ENCODE peak calls at places on chromosome 1, in six cellular contexts. P is WTC11, G is fibroblast of pulmonary artery, J is endothelial cell, K is endodermal cell, N is hepatocyte. Y is an unnamed sample.

GRCh38 chr1:160061376-160062100 is 8.4 kb downstream of the KCNJ10 start:
- DNase-seq in G (no peak), P (peak; percentile 51), K (peak; percentile 65), N (no peak), J (no peak), Y (no peak)

GRCh38 chr1:67060811-67061218 is 6.9 kb upstream of the SLC35D1 start:
- DNase-seq in G (peak; percentile 98), K (no peak), N (peak; percentile 68), J (no peak), P (no peak), Y (no peak)

GRCh38 chr1:207962716-207963428 is 51.9 kb upstream of the CD34 start:
- DNase-seq in K (no peak), N (peak; percentile 45), J (no peak), P (peak; percentile 26), G (peak; percentile 36), Y (no peak)

GRCh38 chr1:20823879-20824278 is 36.8 kb upstream of the HP1BP3 start:
- DNase-seq in G (no peak), N (no peak), J (no peak), P (no peak), K (no peak), Y (no peak)

GRCh38 chr1:192550922-192551534 is 24.5 kb upstream of the RGS1 start:
- DNase-seq in G (peak; percentile 78), J (no peak), K (no peak), P (no peak), N (no peak), Y (no peak)

GRCh38 chr1:67322442-67322841 is 14.8 kb downstream of the IL12RB2 start:
- DNase-seq in J (no peak), P (no peak), G (no peak), N (no peak), K (no peak), Y (no peak)

GRCh38 chr1:7093297-7093696 is 308.0 kb downstream of the CAMTA1 start:
- DNase-seq in J (no peak), K (no peak), G (no peak), N (no peak), P (no peak), Y (no peak)

GRCh38 chr1:115764541-115764940 is 4.0 kb downstream of the CASQ2 start:
- DNase-seq in G (peak; percentile 42), N (peak; percentile 64), K (peak; percentile 74), J (peak; percentile 57), P (no peak), Y (no peak)

GRCh38 chr1:51418384-51418959 is 88.1 kb upstream of the TTC39A start:
- DNase-seq in K (no peak), J (no peak), G (no peak), P (no peak), N (no peak), Y (no peak)

GRCh38 chr1:206491592-206491991 is 15.7 kb upstream of the RASSF5 start:
- DNase-seq in N (no peak), G (no peak), K (no peak), J (no peak), P (no peak), Y (no peak)

GRCh38 chr1:26542781-26543443 is 13.4 kb downstream of the RPS6KA1 start:
- DNase-seq in P (no peak), N (no peak), K (no peak), G (no peak), J (no peak), Y (no peak)

GRCh38 chr1:24085546-24085945 is 26.4 kb downstream of the MYOM3 start:
- DNase-seq in P (no peak), K (no peak), N (no peak), G (no peak), J (no peak), Y (no peak)

GRCh38 chr1:55589656-55590297 is 374.6 kb upstream of the USP24 start:
- DNase-seq in G (peak; percentile 58), P (no peak), K (no peak), N (no peak), J (no peak), Y (no peak)
- TF ChIP-seq CTCF in G (no peak), P (no peak), K (no peak), N (no peak), J (no peak), Y (no peak)

GRCh38 chr1:90835661-90836344 is 118.7 kb upstream of the BARHL2 start:
- DNase-seq in P (peak; percentile 52), J (peak; percentile 15), G (no peak), K (peak; percentile 82), N (no peak), Y (no peak)
- TF ChIP-seq CTCF in P (no peak), J (no peak), G (no peak), K (no peak), N (no peak), Y (no peak)

GRCh38 chr1:203440780-203441179 is 34.8 kb upstream of the PRELP start:
- DNase-seq in G (peak; percentile 88), J (no peak), P (peak; percentile 32), K (peak; percentile 78), N (peak; percentile 80), Y (no peak)
- TF ChIP-seq CTCF in G (peak; percentile 67), J (no peak), P (no peak), K (peak; percentile 70), N (peak; percentile 55), Y (peak; percentile 82)

GRCh38 chr1:45793942-45794604 is 9.3 kb upstream of the MAST2 start:
- DNase-seq in J (no peak), K (no peak), P (no peak), G (no peak), N (no peak), Y (no peak)
- TF ChIP-seq CTCF in J (no peak), K (no peak), P (no peak), G (no peak), N (no peak), Y (no peak)

GRCh38 chr1:231930257-231930947 is 303.8 kb downstream of the DISC1 start:
- DNase-seq in K (no peak), J (no peak), G (no peak), P (no peak), N (no peak), Y (no peak)

GRCh38 chr1:231931146-231931545 is 304.6 kb downstream of the DISC1 start:
- DNase-seq in K (no peak), P (no peak), J (no peak), N (no peak), G (no peak), Y (no peak)

GRCh38 chr1:231933711-231934626 is 307.4 kb downstream of the DISC1 start:
- DNase-seq in J (no peak), N (peak; percentile 24), P (no peak), K (no peak), G (peak; percentile 62), Y (no peak)

GRCh38 chr1:231929311-231929710 is 302.7 kb downstream of the DISC1 start:
- DNase-seq in G (peak; percentile 75), P (no peak), J (no peak), K (peak; percentile 79), N (peak; percentile 29), Y (no peak)

DNA sequence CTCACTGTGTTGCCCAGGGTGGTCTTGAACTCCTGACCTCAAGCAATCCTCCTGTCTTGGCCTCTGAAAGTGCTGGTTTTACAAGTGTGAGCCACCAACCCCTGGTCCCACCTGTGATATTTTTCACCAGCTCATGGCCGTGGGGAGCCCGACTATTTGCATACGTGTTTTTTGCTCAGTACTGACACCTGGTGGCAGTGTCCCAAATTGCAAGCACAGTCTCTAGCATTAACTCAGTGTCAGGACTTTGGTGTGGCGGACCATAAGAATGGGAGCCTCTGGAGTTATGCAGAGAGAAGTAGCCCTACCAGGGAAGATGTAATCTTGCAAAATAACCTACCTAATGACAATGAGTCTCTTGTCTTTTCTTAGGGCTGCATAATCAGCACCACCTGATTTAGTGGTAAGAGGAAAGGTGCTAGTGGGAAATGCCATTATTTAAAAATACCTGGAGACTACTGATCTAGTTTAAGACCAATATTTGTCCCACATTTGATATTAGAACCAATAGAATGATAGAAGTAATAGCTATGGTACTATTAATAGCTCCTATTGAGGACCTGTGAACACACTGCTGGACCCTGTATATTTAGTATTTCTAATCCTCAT is 305.4 kb downstream of the DISC1 start:
- DNase-seq in K (peak; percentile 83), N (no peak), P (peak; percentile 74), G (no peak), J (no peak), Y (no peak)
- TF ChIP-seq CTCF in K (peak; percentile 91), N (peak; percentile 34), P (peak; percentile 90), G (peak; percentile 59), J (peak; percentile 100), Y (peak; percentile 71)

GRCh38 chr1:11874624-11875023 is 15.9 kb upstream of the NPPB start:
- DNase-seq in G (no peak), J (no peak), N (no peak), K (no peak), P (no peak), Y (no peak)

GRCh38 chr1:11873954-11874562 is 15.3 kb upstream of the NPPB start:
- DNase-seq in J (no peak), N (no peak), P (no peak), G (no peak), K (no peak), Y (no peak)

GRCh38 chr1:11873395-11873794 is 14.7 kb upstream of the NPPB start:
- DNase-seq in P (no peak), G (no peak), K (no peak), N (no peak), J (no peak), Y (no peak)

GRCh38 chr1:11878081-11878890 is 19.5 kb upstream of the NPPB start:
- DNase-seq in G (no peak), P (no peak), J (no peak), N (no peak), K (no peak), Y (no peak)

GRCh38 chr1:11875094-11875493 is 16.3 kb upstream of the NPPB start:
- DNase-seq in P (peak; percentile 45), J (no peak), N (no peak), K (peak; percentile 61), G (no peak), Y (no peak)
- TF ChIP-seq CTCF in P (no peak), J (no peak), N (no peak), K (peak; percentile 57), G (no peak), Y (no peak)

GRCh38 chr1:91556556-91556955 is 55.9 kb downstream of the CDC7 start:
- DNase-seq in P (no peak), J (no peak), N (no peak), G (no peak), K (no peak), Y (no peak)

GRCh38 chr1:91553196-91553595 is 52.5 kb downstream of the CDC7 start:
- DNase-seq in N (no peak), P (no peak), J (no peak), G (peak; percentile 87), K (no peak), Y (no peak)

GRCh38 chr1:91555821-91556531 is 55.3 kb downstream of the CDC7 start:
- DNase-seq in J (no peak), N (peak; percentile 41), K (no peak), P (no peak), G (peak; percentile 92), Y (no peak)

GRCh38 chr1:91557039-91557690 is 56.5 kb downstream of the CDC7 start:
- DNase-seq in N (no peak), J (no peak), P (no peak), K (no peak), G (peak; percentile 60), Y (no peak)

GRCh38 chr1:91555074-91555730 is 54.6 kb downstream of the CDC7 start:
- DNase-seq in P (peak; percentile 24), N (no peak), K (no peak), J (no peak), G (peak; percentile 49), Y (no peak)
- TF ChIP-seq CTCF in P (no peak), N (peak; percentile 17), K (peak; percentile 73), J (no peak), G (no peak), Y (peak; percentile 51)